ENCODE peak calls at places on chromosome 3, in five cellular contexts. Z is hepatocyte, O is mammary epithelial cell, A is A549, E is SK-N-SH. K is an unnamed sample.

GRCh38 chr3:46863261-46863782 is at the start of gene MYL3:
- DNase-seq in Z (peak; percentile 48), O (no peak), A (no peak), E (no peak), K (no peak)

GRCh38 chr3:157493627-157494550 is 9.3 kb downstream of the VEPH1 start:
- DNase-seq in Z (peak; percentile 54), O (peak; percentile 30), A (peak; percentile 10), E (peak; percentile 12), K (no peak)

GRCh38 chr3:178385280-178385952 is 150.8 kb upstream of the KCNMB2 start:
- DNase-seq in Z (peak; percentile 47), O (peak; percentile 29), A (no peak), E (peak; percentile 52), K (peak; percentile 8)

GRCh38 chr3:99577160-99577559 is 61.2 kb upstream of the COL8A1 start:
- DNase-seq in Z (no peak), O (no peak), A (no peak), E (no peak), K (no peak)

GRCh38 chr3:57675530-57675929 is 17.3 kb downstream of the DENND6A start:
- DNase-seq in Z (no peak), O (no peak), A (no peak), E (no peak), K (no peak)

GRCh38 chr3:151319613-151320012 is 3.0 kb upstream of the GPR87 start:
- DNase-seq in Z (no peak), O (no peak), A (no peak), E (no peak), K (no peak)

GRCh38 chr3:196440041-196440537 is 7.9 kb upstream of the UBXN7 start:
- DNase-seq in Z (no peak), O (no peak), A (no peak), E (no peak), K (no peak)

GRCh38 chr3:143973352-143974021 is 1.9 kb downstream of the DIPK2A start:
- DNase-seq in Z (peak; percentile 19), O (peak; percentile 39), A (peak; percentile 13), E (no peak), K (peak; percentile 11)

GRCh38 chr3:177203689-177204395 is 6.6 kb upstream of the TBL1XR1 start:
- DNase-seq in Z (no peak), O (no peak), A (no peak), E (no peak), K (no peak)

GRCh38 chr3:59885103-59885502 is 835.3 kb upstream of the CFAP20DC start:
- DNase-seq in Z (no peak), O (no peak), A (no peak), E (no peak), K (no peak)

GRCh38 chr3:157369712-157370447 is 66.8 kb upstream of the PTX3 start:
- DNase-seq in Z (no peak), O (no peak), A (no peak), E (no peak), K (no peak)

GRCh38 chr3:12185172-12185710 is 26.5 kb upstream of the TIMP4 start:
- DNase-seq in Z (no peak), O (no peak), A (no peak), E (no peak), K (no peak)

GRCh38 chr3:32278714-32279113 is 40.2 kb downstream of the CMTM8 start:
- DNase-seq in Z (no peak), O (peak; percentile 71), A (no peak), E (no peak), K (no peak)

GRCh38 chr3:112642912-112643506 is 2.1 kb upstream of the CCDC80 start:
- DNase-seq in Z (peak; percentile 91), O (peak; percentile 79), A (peak; percentile 88), E (peak; percentile 85), K (peak; percentile 69)

GRCh38 chr3:42163622-42164244 is 72.6 kb downstream of the TRAK1 start:
- DNase-seq in Z (no peak), O (no peak), A (no peak), E (no peak), K (peak; percentile 13)

GRCh38 chr3:12522721-12523120 is 22.6 kb downstream of the MKRN2OS start:
- DNase-seq in Z (no peak), O (no peak), A (no peak), E (no peak), K (no peak)

GRCh38 chr3:123533554-123534159 is 51.2 kb downstream of the HACD2 start:
- DNase-seq in Z (no peak), O (no peak), A (no peak), E (no peak), K (no peak)

GRCh38 chr3:99710094-99710493 is 71.7 kb downstream of the COL8A1 start:
- DNase-seq in Z (no peak), O (no peak), A (no peak), E (no peak), K (no peak)

GRCh38 chr3:126527006-126527405 is 3.1 kb downstream of the CHST13 start:
- DNase-seq in Z (no peak), O (no peak), A (no peak), E (no peak), K (no peak)

GRCh38 chr3:85903434-85903833 is 944.6 kb downstream of the CADM2 start:
- DNase-seq in Z (no peak), O (no peak), A (no peak), E (no peak), K (no peak)

GRCh38 chr3:169071003-169071402 is 592.5 kb downstream of the MECOM start:
- DNase-seq in Z (no peak), O (no peak), A (no peak), E (no peak), K (no peak)

GRCh38 chr3:13019243-13019701 is 54.0 kb downstream of the IQSEC1 start:
- DNase-seq in Z (peak; percentile 72), O (peak; percentile 3), A (no peak), E (peak; percentile 70), K (no peak)

GRCh38 chr3:48427630-48427962 is 2.3 kb downstream of the PLXNB1 start:
- DNase-seq in Z (no peak), O (no peak), A (no peak), E (no peak), K (no peak)

GRCh38 chr3:41808152-41808551 is 153.8 kb downstream of the ULK4 start:
- DNase-seq in Z (peak; percentile 5), O (peak; percentile 66), A (no peak), E (no peak), K (no peak)

GRCh38 chr3:52452570-52453221 is 1.1 kb downstream of the TNNC1 start:
- DNase-seq in Z (no peak), O (no peak), A (no peak), E (no peak), K (no peak)

GRCh38 chr3:157819415-157819814 is 286.8 kb downstream of the SHOX2 start:
- DNase-seq in Z (no peak), O (no peak), A (no peak), E (no peak), K (no peak)

GRCh38 chr3:146605106-146605505 is at the start of gene PLSCR5:
- DNase-seq in Z (peak; percentile 13), O (peak; percentile 66), A (no peak), E (no peak), K (no peak)

GRCh38 chr3:160163259-160163878 is 61.9 kb upstream of the C3orf80 start:
- DNase-seq in Z (peak; percentile 42), O (no peak), A (peak; percentile 26), E (peak; percentile 46), K (no peak)

GRCh38 chr3:39744746-39745145 is 64.7 kb upstream of the MYRIP start:
- DNase-seq in Z (no peak), O (no peak), A (no peak), E (no peak), K (no peak)

DNA sequence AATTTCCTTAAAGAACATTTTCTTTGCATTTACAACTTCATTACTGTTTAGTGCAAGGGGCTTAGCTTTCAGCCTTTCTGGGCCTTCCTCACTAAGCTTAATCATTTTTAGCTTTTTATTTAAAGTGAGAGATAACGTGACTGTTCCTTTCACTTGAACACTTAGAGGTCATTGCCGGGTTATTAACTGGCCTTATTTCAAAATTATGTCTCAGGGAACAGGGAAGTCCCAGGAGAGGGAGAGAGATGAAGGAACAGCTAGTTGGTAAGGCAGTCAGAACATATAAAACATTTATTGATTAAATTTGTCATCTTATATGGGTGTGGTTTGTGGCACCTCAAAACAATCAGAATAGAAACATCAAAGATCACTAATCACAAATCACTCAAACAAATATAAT is 268.7 kb downstream of the TIGIT start:
- DNase-seq in Z (no peak), O (no peak), A (no peak), E (no peak), K (no peak)
- H3K4me2 ChIP-seq in Z (no peak overlapping the region), O (no peak overlapping the region), A (no peak overlapping the region), E (no peak overlapping the region), K (no peak overlapping the region)

GRCh38 chr3:43688245-43688650 is 2.5 kb upstream of the ABHD5 start:
- DNase-seq in Z (no peak), O (no peak), A (no peak), E (no peak), K (no peak)

GRCh38 chr3:43689766-43690399 is 855 bp upstream of the ABHD5 start:
- DNase-seq in Z (no peak), O (peak; percentile 41), A (no peak), E (no peak), K (no peak)

GRCh38 chr3:43690400-43691119 is at the start of gene ABHD5:
- DNase-seq in Z (peak; percentile 99), O (peak; percentile 95), A (peak; percentile 78), E (peak; percentile 97), K (peak; percentile 91)

GRCh38 chr3:43687499-43687811 is 3.3 kb upstream of the ABHD5 start:
- DNase-seq in Z (no peak), O (no peak), A (no peak), E (no peak), K (no peak)

GRCh38 chr3:43689166-43689565 is 1.6 kb upstream of the ABHD5 start:
- DNase-seq in Z (no peak), O (no peak), A (no peak), E (no peak), K (no peak)
- H3K4me2 ChIP-seq in Z (peak overlapping the region; percentile 89), O (no peak overlapping the region), A (no peak overlapping the region), E (no peak overlapping the region), K (no peak overlapping the region)

DNA sequence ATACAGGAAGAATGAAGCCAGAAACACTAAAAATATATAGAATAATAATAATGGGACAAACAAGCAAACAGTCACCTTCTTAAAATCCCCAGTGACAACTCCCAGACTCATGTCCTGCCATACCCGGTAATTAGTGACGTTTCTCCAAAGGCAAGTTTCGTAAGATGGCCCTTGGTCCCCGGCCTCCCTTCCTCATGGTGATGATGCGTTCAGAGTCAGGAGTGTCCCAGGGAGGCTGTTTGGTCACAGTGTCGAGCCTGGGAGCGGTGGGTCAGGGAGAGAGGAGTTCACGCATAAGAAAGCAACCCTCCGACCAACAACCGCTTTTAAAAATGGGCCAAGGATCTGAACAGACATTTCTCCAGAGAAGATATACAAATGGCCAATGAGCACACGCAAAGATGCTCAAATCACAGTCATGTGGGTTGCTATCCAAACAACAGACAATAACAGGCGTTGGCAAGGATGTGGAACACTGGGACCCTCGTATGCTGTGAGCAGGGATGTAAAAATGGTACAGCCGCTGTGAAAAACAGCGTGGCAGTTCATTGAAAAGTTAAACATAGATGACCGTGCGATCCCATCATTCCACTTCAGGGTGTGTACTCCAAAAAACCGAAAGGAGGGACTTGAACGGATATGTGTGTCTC is 6.5 kb upstream of the LRRC15 start:
- DNase-seq in Z (no peak), O (no peak), A (no peak), E (no peak), K (no peak)
- H3K4me2 ChIP-seq in Z (no peak overlapping the region), O (no peak overlapping the region), A (no peak overlapping the region), E (no peak overlapping the region), K (no peak overlapping the region)

DNA sequence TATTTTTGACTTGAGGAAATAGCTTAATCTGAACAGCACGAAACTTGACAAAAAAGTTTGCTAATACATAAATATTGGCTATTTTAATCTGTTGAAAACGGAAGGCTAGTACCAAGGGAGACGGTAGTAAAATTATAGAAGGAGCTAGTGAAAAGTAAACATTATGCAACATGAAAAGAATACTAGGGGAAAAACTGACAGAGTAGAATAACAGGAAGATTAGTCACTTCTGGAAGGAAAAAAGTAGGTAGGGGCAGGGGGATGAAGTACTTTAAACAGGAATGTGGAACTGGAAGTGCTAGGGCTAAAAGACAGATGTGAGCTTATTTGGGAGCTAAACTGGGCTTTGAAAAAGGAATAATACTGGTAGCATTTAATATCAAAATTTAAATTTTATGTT is 60.1 kb downstream of the MBNL1 start:
- DNase-seq in Z (peak; percentile 53), O (peak; percentile 62), A (peak; percentile 54), E (no peak), K (no peak)
- H3K4me2 ChIP-seq in Z (peak overlapping the region; percentile 58), O (no peak overlapping the region), A (peak overlapping the region; percentile 76), E (peak overlapping the region; percentile 50), K (no peak overlapping the region)